ENCODE peak calls at places on chromosomes 16 and 17, in ten cellular contexts. X is activated gamma-delta T cell; R is AG08396; S is stimulated activated CD4-positive, alpha-beta T cell treated with anti-CD3 and anti-CD28 coated beads, TNF-alpha, amount 100 ng/mL, for 48 hours; D is neural crest cell; L is stimulated activated CD8-positive, alpha-beta memory T cell treated with anti-CD3 and anti-CD28 coated beads, Interleukin-2, amount 100 ng/mL, for 48 hours; Y is ureter; V is naive B cell; I is lung microvascular endothelial cell; N is fibroblast of mammary gland. J is an unnamed sample.

GRCh38 chr17:41507315-41507880 is 2.0 kb upstream of the KRT13 start:
- DNase-seq in X (no peak), R (no peak), S (no peak), D (no peak), L (no peak), Y (no peak), V (no peak), I (no peak), N (no peak), J (no peak)

GRCh38 chr16:80656731-80657150 is 115.9 kb downstream of the DYNLRB2 start:
- DNase-seq in X (no peak), R (no peak), S (peak; percentile 14), D (no peak), L (no peak), Y (no peak), V (no peak), I (peak; percentile 10), N (no peak), J (no peak)

GRCh38 chr16:50035468-50035992 is 10.5 kb downstream of the CNEP1R1 start:
- DNase-seq in X (no peak), R (no peak), S (no peak), D (no peak), L (no peak), Y (no peak), V (no peak), I (no peak), N (no peak), J (no peak)

GRCh38 chr17:31515226-31515759 is 123.8 kb downstream of the RAB11FIP4 start:
- DNase-seq in X (no peak), R (no peak), S (no peak), D (no peak), L (no peak), Y (no peak), V (no peak), I (no peak), N (no peak), J (no peak)

GRCh38 chr16:66203476-66203875 is 163.0 kb upstream of the CDH5 start:
- DNase-seq in X (no peak), R (no peak), S (no peak), D (no peak), L (no peak), Y (no peak), V (no peak), I (no peak), N (no peak), J (peak; percentile 33)

GRCh38 chr16:24652209-24652712 is 77.2 kb upstream of the TNRC6A start:
- DNase-seq in X (no peak), R (no peak), S (no peak), D (no peak), L (no peak), Y (no peak), V (no peak), I (no peak), N (no peak), J (no peak)

GRCh38 chr17:7132511-7133094 is 18.0 kb upstream of the ASGR2 start:
- DNase-seq in X (no peak), R (no peak), S (peak; percentile 27), D (no peak), L (no peak), Y (no peak), V (peak; percentile 92), I (peak; percentile 59), N (no peak), J (no peak)

GRCh38 chr16:62194828-62195227 is 158.6 kb upstream of the CDH8 start:
- DNase-seq in X (no peak), R (no peak), S (no peak), D (no peak), L (no peak), Y (no peak), V (no peak), I (no peak), N (no peak), J (peak; percentile 42)

GRCh38 chr16:84184775-84185174 is 2.1 kb downstream of the TAF1C start:
- DNase-seq in X (no peak), R (no peak), S (no peak), D (no peak), L (no peak), Y (no peak), V (no peak), I (peak; percentile 77), N (no peak), J (no peak)

GRCh38 chr16:34801875-34802274 is 1342.5 kb downstream of the TP53TG3F start:
- DNase-seq in X (no peak), R (no peak), S (no peak), D (no peak), L (no peak), Y (no peak), V (no peak), I (no peak), N (no peak), J (no peak)

GRCh38 chr17:33642002-33642401 is 348.9 kb upstream of the ASIC2 start:
- DNase-seq in X (no peak), R (no peak), S (no peak), D (no peak), L (no peak), Y (no peak), V (no peak), I (no peak), N (no peak), J (peak; percentile 55)

GRCh38 chr17:5705081-5705875 is 121.0 kb upstream of the NLRP1 start:
- DNase-seq in X (no peak), R (peak; percentile 35), S (peak; percentile 10), D (peak; percentile 49), L (no peak), Y (no peak), V (no peak), I (peak; percentile 22), N (no peak), J (peak; percentile 61)

GRCh38 chr17:38550661-38551060 is 55.1 kb downstream of the SRCIN1 start:
- DNase-seq in X (no peak), R (peak; percentile 76), S (no peak), D (no peak), L (no peak), Y (peak; percentile 88), V (no peak), I (peak; percentile 16), N (peak; percentile 78), J (no peak)

GRCh38 chr17:74454197-74455024 is 12.0 kb upstream of the CD300A start:
- DNase-seq in X (no peak), R (peak; percentile 35), S (no peak), D (peak; percentile 80), L (no peak), Y (peak; percentile 92), V (peak; percentile 44), I (peak; percentile 45), N (peak; percentile 57), J (no peak)

GRCh38 chr16:78122774-78123315 is 23.4 kb downstream of the WWOX start:
- DNase-seq in X (no peak), R (peak; percentile 44), S (no peak), D (no peak), L (no peak), Y (no peak), V (peak; percentile 58), I (peak; percentile 48), N (peak; percentile 66), J (peak; percentile 88)

GRCh38 chr16:30054451-30054850 is 11.1 kb upstream of the ALDOA start:
- DNase-seq in X (no peak), R (no peak), S (no peak), D (no peak), L (no peak), Y (no peak), V (no peak), I (no peak), N (no peak), J (no peak)

GRCh38 chr17:8159032-8159400 is 3.7 kb downstream of the VAMP2 start:
- DNase-seq in X (no peak), R (no peak), S (no peak), D (no peak), L (no peak), Y (no peak), V (no peak), I (no peak), N (no peak), J (no peak)

GRCh38 chr17:2213291-2213960 is 90.2 kb downstream of the SMG6 start:
- DNase-seq in X (no peak), R (no peak), S (no peak), D (no peak), L (no peak), Y (no peak), V (no peak), I (no peak), N (peak; percentile 63), J (no peak)

GRCh38 chr17:45149669-45150603 is 1.7 kb downstream of the HEXIM1 start:
- DNase-seq in X (no peak), R (no peak), S (no peak), D (no peak), L (no peak), Y (peak; percentile 84), V (no peak), I (peak; percentile 73), N (peak; percentile 67), J (peak; percentile 58)

GRCh38 chr17:68601565-68602266 is 549 bp upstream of the FAM20A start:
- DNase-seq in X (no peak), R (no peak), S (no peak), D (no peak), L (no peak), Y (no peak), V (no peak), I (no peak), N (no peak), J (no peak)

GRCh38 chr17:6106212-6106611 is 36.0 kb downstream of the WSCD1 start:
- DNase-seq in X (no peak), R (no peak), S (no peak), D (no peak), L (no peak), Y (no peak), V (no peak), I (no peak), N (no peak), J (no peak)

GRCh38 chr17:46818929-46819859 is 702 bp upstream of the WNT3 start:
- DNase-seq in X (no peak), R (peak; percentile 58), S (no peak), D (no peak), L (no peak), Y (no peak), V (peak; percentile 22), I (no peak), N (no peak), J (no peak)

GRCh38 chr17:27631897-27632725 is 1.1 kb downstream of the LGALS9 start:
- DNase-seq in X (no peak), R (no peak), S (no peak), D (no peak), L (no peak), Y (no peak), V (no peak), I (no peak), N (no peak), J (no peak)

GRCh38 chr16:648071-648785 is 937 bp upstream of the WDR90 start:
- DNase-seq in X (no peak), R (peak; percentile 61), S (peak; percentile 57), D (no peak), L (no peak), Y (no peak), V (no peak), I (no peak), N (no peak), J (peak; percentile 86)

GRCh38 chr17:81346090-81346907 is 49.0 kb upstream of the BAHCC1 start:
- DNase-seq in X (peak; percentile 91), R (peak; percentile 99), S (peak; percentile 97), D (peak; percentile 95), L (peak; percentile 95), Y (peak; percentile 99), V (peak; percentile 94), I (peak; percentile 96), N (peak; percentile 92), J (peak; percentile 97)

GRCh38 chr17:83106913-83107655 is 27.7 kb downstream of the METRNL start:
- DNase-seq in X (no peak), R (no peak), S (no peak), D (no peak), L (no peak), Y (no peak), V (no peak), I (no peak), N (no peak), J (no peak)

GRCh38 chr17:77724876-77725615 is 233.5 kb upstream of the TNRC6C start:
- DNase-seq in X (no peak), R (no peak), S (no peak), D (no peak), L (no peak), Y (no peak), V (no peak), I (no peak), N (no peak), J (no peak)

GRCh38 chr16:29813644-29814562 is 1.9 kb downstream of the PRRT2 start:
- DNase-seq in X (no peak), R (no peak), S (no peak), D (no peak), L (no peak), Y (no peak), V (no peak), I (no peak), N (no peak), J (no peak)